ENCODE peak calls at places on chromosomes 11 and 22, in four cellular contexts. One of them, this sample, is unnamed.
A peak's percentile ranks its signal among the peaks of the same experiment; 100 is the strongest.

GRCh38 chr11:61554172-61554988 is 26.5 kb downstream of the SYT7 start:
- DNase-seq in suprapubic skin: no peak
- DNase-seq in BE2C: no peak
- DNase-seq in esophagus squamous epithelium: no peak
- DNase-seq in this sample: no peak

GRCh38 chr22:44622147-44622427 is 79.9 kb upstream of the PRR5 start:
- DNase-seq in suprapubic skin: no peak
- DNase-seq in BE2C: peak; percentile 58
- DNase-seq in esophagus squamous epithelium: no peak
- DNase-seq in this sample: no peak

GRCh38 chr22:31048570-31048969 is 32.5 kb upstream of the SMTN start:
- DNase-seq in suprapubic skin: no peak
- DNase-seq in BE2C: no peak
- DNase-seq in esophagus squamous epithelium: no peak
- DNase-seq in this sample: no peak

GRCh38 chr11:45921561-45922424 is 663 bp upstream of the LARGE2 start:
- DNase-seq in suprapubic skin: peak; percentile 76
- DNase-seq in BE2C: no peak
- DNase-seq in esophagus squamous epithelium: no peak
- DNase-seq in this sample: no peak

GRCh38 chr11:107215006-107215405 is 196.7 kb upstream of the GUCY1A2 start:
- DNase-seq in suprapubic skin: no peak
- DNase-seq in BE2C: no peak
- DNase-seq in esophagus squamous epithelium: no peak
- DNase-seq in this sample: no peak

GRCh38 chr22:35782504-35782903 is 64.8 kb downstream of the APOL5 start:
- DNase-seq in suprapubic skin: no peak
- DNase-seq in BE2C: no peak
- DNase-seq in esophagus squamous epithelium: no peak
- DNase-seq in this sample: no peak

GRCh38 chr11:60875856-60876485 is 8.6 kb downstream of the ZP1 start:
- DNase-seq in suprapubic skin: no peak
- DNase-seq in BE2C: no peak
- DNase-seq in esophagus squamous epithelium: no peak
- DNase-seq in this sample: no peak

GRCh38 chr22:19120829-19121630 is 1.2 kb downstream of the DGCR2 start:
- DNase-seq in suprapubic skin: no peak
- DNase-seq in BE2C: no peak
- DNase-seq in esophagus squamous epithelium: no peak
- DNase-seq in this sample: no peak

GRCh38 chr11:29040489-29040888 is 932.3 kb downstream of the METTL15 start:
- DNase-seq in suprapubic skin: no peak
- DNase-seq in BE2C: no peak
- DNase-seq in esophagus squamous epithelium: no peak
- DNase-seq in this sample: no peak

GRCh38 chr11:65489706-65490310 is 9.0 kb upstream of the MALAT1 start:
- DNase-seq in suprapubic skin: peak; percentile 72
- DNase-seq in BE2C: no peak
- DNase-seq in esophagus squamous epithelium: no peak
- DNase-seq in this sample: no peak

GRCh38 chr11:2077061-2077802 is 62.0 kb downstream of the IGF2 start:
- DNase-seq in suprapubic skin: no peak
- DNase-seq in BE2C: no peak
- DNase-seq in esophagus squamous epithelium: no peak
- DNase-seq in this sample: no peak

GRCh38 chr11:870127-870413 is 27.4 kb downstream of the TSPAN4 start:
- DNase-seq in suprapubic skin: no peak
- DNase-seq in BE2C: no peak
- DNase-seq in esophagus squamous epithelium: no peak
- DNase-seq in this sample: no peak

GRCh38 chr11:2980168-2980840 is 11.8 kb downstream of the NAP1L4 start:
- DNase-seq in suprapubic skin: no peak
- DNase-seq in BE2C: no peak
- DNase-seq in esophagus squamous epithelium: no peak
- DNase-seq in this sample: no peak

GRCh38 chr11:746289-747175 is 732 bp upstream of the TALDO1 start:
- DNase-seq in suprapubic skin: no peak
- DNase-seq in BE2C: peak; percentile 32
- DNase-seq in esophagus squamous epithelium: no peak
- DNase-seq in this sample: no peak

GRCh38 chr22:48209473-48210271 is 1447.2 kb downstream of the TBC1D22A start:
- DNase-seq in suprapubic skin: no peak
- DNase-seq in BE2C: no peak
- DNase-seq in esophagus squamous epithelium: no peak
- DNase-seq in this sample: no peak

GRCh38 chr22:49966041-49966715 is 5.6 kb downstream of the PIM3 start:
- DNase-seq in suprapubic skin: peak; percentile 69
- DNase-seq in BE2C: peak; percentile 12
- DNase-seq in esophagus squamous epithelium: no peak
- DNase-seq in this sample: peak; percentile 1

GRCh38 chr11:68854273-68854958 is 12.7 kb upstream of the CPT1A start:
- DNase-seq in suprapubic skin: no peak
- DNase-seq in BE2C: no peak
- DNase-seq in esophagus squamous epithelium: no peak
- DNase-seq in this sample: no peak

GRCh38 chr11:27930946-27931345 is 177.0 kb downstream of the KIF18A start:
- DNase-seq in suprapubic skin: no peak
- DNase-seq in BE2C: no peak
- DNase-seq in esophagus squamous epithelium: no peak
- DNase-seq in this sample: no peak

GRCh38 chr11:61892085-61892370 is 683 bp upstream of the FADS3 start:
- DNase-seq in suprapubic skin: no peak
- DNase-seq in BE2C: no peak
- DNase-seq in esophagus squamous epithelium: no peak
- DNase-seq in this sample: no peak

GRCh38 chr22:31081963-31082605 is 966 bp downstream of the SMTN start:
- DNase-seq in suprapubic skin: no peak
- DNase-seq in BE2C: no peak
- DNase-seq in esophagus squamous epithelium: no peak
- DNase-seq in this sample: no peak

GRCh38 chr22:47450876-47451475 is 688.5 kb downstream of the TBC1D22A start:
- DNase-seq in suprapubic skin: no peak
- DNase-seq in BE2C: no peak
- DNase-seq in esophagus squamous epithelium: no peak
- DNase-seq in this sample: no peak

GRCh38 chr22:49235463-49236300 is 592.0 kb downstream of the BRD1 start:
- DNase-seq in suprapubic skin: peak; percentile 33
- DNase-seq in BE2C: no peak
- DNase-seq in esophagus squamous epithelium: no peak
- DNase-seq in this sample: no peak

GRCh38 chr11:109138200-109138599 is 283.8 kb upstream of the C11orf87 start:
- DNase-seq in suprapubic skin: no peak
- DNase-seq in BE2C: no peak
- DNase-seq in esophagus squamous epithelium: no peak
- DNase-seq in this sample: no peak

GRCh38 chr11:19918302-19919049 is 205.8 kb downstream of the NAV2 start:
- DNase-seq in suprapubic skin: no peak
- DNase-seq in BE2C: no peak
- DNase-seq in esophagus squamous epithelium: no peak
- DNase-seq in this sample: no peak

GRCh38 chr22:29315286-29316195 is at the start of gene RASL10A:
- DNase-seq in suprapubic skin: peak; percentile 64
- DNase-seq in BE2C: no peak
- DNase-seq in esophagus squamous epithelium: no peak
- DNase-seq in this sample: no peak

GRCh38 chr11:6556139-6556949 is 47.1 kb downstream of the RRP8 start:
- DNase-seq in suprapubic skin: no peak
- DNase-seq in BE2C: no peak
- DNase-seq in esophagus squamous epithelium: no peak
- DNase-seq in this sample: no peak

GRCh38 chr11:104163100-104164027 is 583 bp downstream of the PDGFD start:
- DNase-seq in suprapubic skin: no peak
- DNase-seq in BE2C: no peak
- DNase-seq in esophagus squamous epithelium: no peak
- DNase-seq in this sample: peak; percentile 5

GRCh38 chr11:61004037-61004641 is 32.7 kb downstream of the CD6 start:
- DNase-seq in suprapubic skin: no peak
- DNase-seq in BE2C: no peak
- DNase-seq in esophagus squamous epithelium: no peak
- DNase-seq in this sample: no peak

GRCh38 chr11:93796832-93797231 is 12.8 kb downstream of the MED17 start:
- DNase-seq in suprapubic skin: no peak
- DNase-seq in BE2C: no peak
- DNase-seq in esophagus squamous epithelium: no peak
- DNase-seq in this sample: no peak

GRCh38 chr22:47158457-47158856 is 396.0 kb downstream of the TBC1D22A start:
- DNase-seq in suprapubic skin: no peak
- DNase-seq in BE2C: no peak
- DNase-seq in esophagus squamous epithelium: no peak
- DNase-seq in this sample: no peak

GRCh38 chr11:134555510-134555909 is 143.5 kb upstream of the B3GAT1 start:
- DNase-seq in suprapubic skin: no peak
- DNase-seq in BE2C: no peak
- DNase-seq in esophagus squamous epithelium: no peak
- DNase-seq in this sample: no peak

GRCh38 chr11:70541176-70541575 is 142.8 kb downstream of the CTTN start:
- DNase-seq in suprapubic skin: no peak
- DNase-seq in BE2C: no peak
- DNase-seq in esophagus squamous epithelium: no peak
- DNase-seq in this sample: no peak

GRCh38 chr22:39244496-39245129 is at the start of gene PDGFB:
- DNase-seq in suprapubic skin: no peak
- DNase-seq in BE2C: no peak
- DNase-seq in esophagus squamous epithelium: no peak
- DNase-seq in this sample: no peak

GRCh38 chr11:112221263-112221835 is 4.9 kb upstream of the PTS start:
- DNase-seq in suprapubic skin: no peak
- DNase-seq in BE2C: no peak
- DNase-seq in esophagus squamous epithelium: no peak
- DNase-seq in this sample: no peak

GRCh38 chr11:57321996-57322880 is 2.5 kb downstream of the TNKS1BP1 start:
- DNase-seq in suprapubic skin: peak; percentile 97
- DNase-seq in BE2C: peak; percentile 68
- DNase-seq in esophagus squamous epithelium: peak; percentile 30
- DNase-seq in this sample: peak; percentile 89

GRCh38 chr22:23065069-23065451 is 5.3 kb upstream of the GNAZ start:
- DNase-seq in suprapubic skin: no peak
- DNase-seq in BE2C: no peak
- DNase-seq in esophagus squamous epithelium: no peak
- DNase-seq in this sample: no peak

DNA sequence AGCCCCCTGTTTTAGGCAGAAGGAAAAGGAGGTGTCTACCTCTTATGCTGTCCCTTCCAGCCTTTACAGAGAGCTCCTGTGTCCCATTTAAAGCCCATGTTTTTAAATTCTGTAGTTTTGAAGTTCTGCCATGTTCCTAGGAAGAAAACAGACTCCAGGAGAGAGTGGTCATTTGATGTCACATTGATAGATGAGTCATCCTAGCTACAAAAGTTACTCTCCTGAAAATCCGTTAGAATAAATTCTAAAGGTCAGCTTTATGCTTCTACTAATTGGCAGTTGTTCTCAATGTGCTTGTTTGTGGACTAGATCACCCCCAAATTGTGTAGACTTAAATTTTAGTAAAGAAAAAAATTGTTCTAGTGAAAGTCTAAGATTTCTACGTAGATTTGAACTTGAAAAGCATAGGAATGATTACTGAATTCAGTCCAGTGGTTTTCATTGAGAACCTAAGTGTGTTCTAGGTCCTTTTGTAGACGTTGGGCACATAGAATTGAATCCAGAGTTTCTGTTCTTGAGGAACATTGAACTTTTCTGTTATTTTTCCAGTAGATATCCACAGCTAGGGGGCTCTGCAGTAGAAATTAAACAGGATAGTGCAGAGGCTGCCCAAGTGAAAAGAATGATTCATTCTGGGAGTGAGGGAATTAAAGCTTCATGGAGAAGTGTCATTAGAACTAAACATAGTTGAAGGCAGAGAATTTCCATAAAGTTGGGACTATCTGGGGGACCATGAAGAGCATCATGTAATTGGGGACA is 140.6 kb upstream of the RASSF10 start:
- DNase-seq in suprapubic skin: no peak
- DNase-seq in BE2C: no peak
- DNase-seq in esophagus squamous epithelium: no peak
- DNase-seq in this sample: no peak
- TF ChIP-seq CTCF in suprapubic skin: no peak
- TF ChIP-seq CTCF in BE2C: peak; percentile 33
- TF ChIP-seq CTCF in esophagus squamous epithelium: peak; percentile 27
- TF ChIP-seq CTCF in this sample: peak; percentile 20

GRCh38 chr11:130633466-130633865 is 185.0 kb downstream of the ADAMTS15 start:
- DNase-seq in suprapubic skin: no peak
- DNase-seq in BE2C: no peak
- DNase-seq in esophagus squamous epithelium: no peak
- DNase-seq in this sample: no peak
- H3K4me1 ChIP-seq in suprapubic skin: peaks cover 3% of the 10 kb centered on the region
- H3K4me1 ChIP-seq in BE2C: no peaks in the 10 kb centered on the region
- H3K4me1 ChIP-seq in esophagus squamous epithelium: peaks cover 39% of the 10 kb centered on the region
- H3K4me1 ChIP-seq in this sample: peaks cover 7% of the 10 kb centered on the region

DNA sequence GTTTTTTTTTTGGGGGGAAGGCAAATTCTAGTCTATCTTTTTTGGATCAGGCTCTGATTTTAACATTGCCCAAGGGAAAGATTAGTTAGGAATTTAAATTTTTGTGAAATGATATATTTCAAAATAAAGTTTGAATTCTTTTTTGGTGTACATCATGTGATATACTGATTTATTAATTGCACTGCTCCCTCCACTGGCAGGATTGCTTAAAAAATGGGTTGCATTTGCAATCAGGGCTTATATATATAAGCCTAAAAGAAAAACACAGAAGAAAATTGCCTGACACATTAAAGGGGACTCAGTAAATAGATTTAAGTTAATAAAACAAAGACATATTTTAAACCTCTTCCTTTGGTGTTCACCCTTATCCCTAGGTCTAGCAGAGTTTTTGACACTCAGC is 1.2 kb downstream of the DYNC2H1 start:
- DNase-seq in suprapubic skin: no peak
- DNase-seq in BE2C: no peak
- DNase-seq in esophagus squamous epithelium: no peak
- DNase-seq in this sample: no peak
- TF ChIP-seq CTCF in suprapubic skin: no peak
- TF ChIP-seq CTCF in BE2C: peak; percentile 41
- TF ChIP-seq CTCF in esophagus squamous epithelium: no peak
- TF ChIP-seq CTCF in this sample: no peak

DNA sequence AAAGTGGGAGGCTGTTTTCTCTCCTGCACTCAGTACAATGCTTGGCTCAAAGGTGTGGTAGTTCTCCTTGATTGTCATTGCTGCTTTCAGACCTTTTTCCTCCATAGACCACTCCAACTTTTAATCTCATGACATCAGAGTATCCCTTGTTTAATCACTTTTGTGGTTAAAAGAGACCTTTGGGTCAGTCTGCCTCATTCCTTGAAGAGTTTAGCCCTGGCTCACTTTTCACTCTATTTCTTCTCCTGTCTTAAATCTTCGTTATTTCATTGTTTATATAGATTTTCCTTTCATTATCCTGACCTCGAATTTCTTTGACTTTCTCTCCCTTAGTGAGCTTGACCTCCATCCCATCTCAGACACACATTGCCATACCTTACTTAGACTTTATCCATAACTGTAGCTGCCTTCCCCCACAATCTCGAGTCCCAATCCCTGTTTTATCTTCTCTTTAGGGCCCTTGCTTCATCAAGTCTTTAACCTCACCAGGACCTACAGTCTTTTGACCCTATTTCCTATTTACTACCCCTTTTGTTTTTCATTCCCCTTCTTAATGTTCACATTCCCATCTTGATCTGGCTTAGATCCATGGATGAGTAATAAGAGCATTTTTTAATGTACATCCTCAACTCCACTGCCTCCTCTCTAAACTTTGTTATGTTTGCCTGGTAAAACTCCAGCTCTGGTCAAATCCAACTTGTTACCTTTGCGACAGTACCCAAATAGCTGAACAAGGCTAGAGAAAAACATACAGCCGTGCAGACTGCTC is 9.5 kb downstream of the ATXN10 start:
- DNase-seq in suprapubic skin: no peak
- DNase-seq in BE2C: no peak
- DNase-seq in esophagus squamous epithelium: no peak
- DNase-seq in this sample: no peak
- H3K4me1 ChIP-seq in suprapubic skin: peaks cover 13% of the 10 kb centered on the region
- H3K4me1 ChIP-seq in BE2C: peaks cover 5% of the 10 kb centered on the region
- H3K4me1 ChIP-seq in esophagus squamous epithelium: peaks cover 73% of the 10 kb centered on the region
- H3K4me1 ChIP-seq in this sample: peaks cover 40% of the 10 kb centered on the region